ENCODE peak calls at places on chromosomes 3 and 15, in eight cellular contexts. R is OCI-LY7, S is left lung, I is upper lobe of right lung, D is tibial nerve, W is prostate gland, E is BJ, M is HCT116. B is an unnamed sample. For H3K36me3, the result is how much of the 10 kb centered on the place peaks cover.

GRCh38 chr15:69591905-69592508 is 139.4 kb downstream of the RPLP1 start:
- DNase-seq in R (no peak), S (no peak), I (no peak), W (peak), D (no peak), E (no peak), M (no peak), B (no peak)

GRCh38 chr3:49807427-49808114 is 4.5 kb downstream of the INKA1 start:
- DNase-seq in I (no peak), E (no peak), M (no peak), R (peak), S (no peak), W (no peak), D (no peak), B (no peak)

GRCh38 chr3:181782306-181782924 is 70.7 kb downstream of the SOX2 start:
- DNase-seq in D (no peak), W (no peak), I (no peak), S (no peak), E (no peak), M (no peak), R (no peak), B (peak)

GRCh38 chr15:58980351-58980939 is 7.0 kb upstream of the RNF111 start:
- DNase-seq in W (no peak), S (no peak), D (no peak), R (peak), M (peak), I (no peak), E (no peak), B (no peak)

GRCh38 chr3:127478922-127479321 is 111.6 kb downstream of the TPRA1 start:
- DNase-seq in R (no peak), W (no peak), E (no peak), I (peak), D (no peak), M (no peak), S (no peak), B (no peak)

GRCh38 chr15:49558924-49559323 is 61.7 kb downstream of the FAM227B start:
- DNase-seq in M (no peak), R (no peak), E (no peak), S (no peak), W (no peak), D (no peak), I (no peak), B (no peak)

GRCh38 chr3:138118863-138119766 is 3.7 kb upstream of the DZIP1L start:
- DNase-seq in S (peak), R (peak), I (peak), E (no peak), M (peak), W (peak), D (peak), B (peak)

GRCh38 chr3:160143482-160143881 is 81.7 kb upstream of the C3orf80 start:
- DNase-seq in M (no peak), D (no peak), E (no peak), I (no peak), R (no peak), W (no peak), S (no peak), B (no peak)

GRCh38 chr3:50588759-50589433 is 19.6 kb downstream of the HEMK1 start:
- DNase-seq in D (no peak), I (no peak), E (no peak), W (no peak), R (no peak), S (no peak), M (no peak), B (no peak)

GRCh38 chr15:82081904-82082810 is 36.3 kb upstream of the MEX3B start:
- DNase-seq in E (peak), S (peak), M (no peak), W (no peak), R (no peak), I (no peak), D (no peak), B (peak)

GRCh38 chr3:184185461-184186183 is 377 bp upstream of the ABCF3 start:
- DNase-seq in R (peak), E (peak), S (peak), M (peak), W (peak), I (peak), D (peak), B (peak)

GRCh38 chr3:184184546-184185234 is 1.3 kb upstream of the ABCF3 start:
- DNase-seq in I (no peak), D (no peak), E (no peak), W (no peak), S (no peak), M (no peak), R (no peak), B (no peak)

GRCh38 chr3:184186184-184186901 is at the start of gene ABCF3:
- DNase-seq in I (peak), S (no peak), W (no peak), D (no peak), E (no peak), M (no peak), R (peak), B (no peak)

GRCh38 chr3:184188080-184188479 is 2.1 kb downstream of the ABCF3 start:
- DNase-seq in W (no peak), R (no peak), E (no peak), M (no peak), I (no peak), D (no peak), S (no peak), B (no peak)

GRCh38 chr3:184186902-184187207 is 856 bp downstream of the ABCF3 start:
- DNase-seq in S (no peak), W (no peak), M (no peak), D (no peak), I (no peak), R (no peak), E (no peak), B (no peak)
- H3K36me3 ChIP-seq in S (under half), W (under half), M (under half), D (under half), I (half or more), R (half or more), E (under half), B (half or more)

GRCh38 chr3:61866143-61866542 is 304.8 kb downstream of the PTPRG start:
- DNase-seq in W (no peak), M (no peak), D (no peak), S (no peak), I (no peak), E (no peak), R (no peak), B (no peak)

GRCh38 chr3:61866961-61867461 is 305.6 kb downstream of the PTPRG start:
- DNase-seq in E (no peak), W (no peak), I (no peak), M (no peak), S (no peak), R (no peak), D (no peak), B (no peak)

GRCh38 chr3:61865466-61865865 is 304.1 kb downstream of the PTPRG start:
- DNase-seq in R (no peak), S (no peak), E (no peak), M (no peak), W (no peak), D (no peak), I (no peak), B (no peak)

GRCh38 chr3:61869378-61869777 is 308.0 kb downstream of the PTPRG start:
- DNase-seq in S (no peak), R (no peak), E (no peak), I (no peak), W (no peak), M (no peak), D (no peak), B (no peak)

GRCh38 chr3:61868499-61868898 is 307.1 kb downstream of the PTPRG start:
- DNase-seq in W (no peak), I (no peak), R (no peak), S (no peak), E (no peak), M (no peak), D (no peak), B (no peak)
- H3K36me3 ChIP-seq in W (under half), I (under half), R (under half), S (under half), E (under half), M (under half), D (under half), B (under half)

GRCh38 chr3:120402257-120402656 is 48.5 kb downstream of the FSTL1 start:
- DNase-seq in I (no peak), W (no peak), M (no peak), R (no peak), D (no peak), E (no peak), S (no peak), B (no peak)
- H3K36me3 ChIP-seq in I (half or more), W (under half), M (under half), R (under half), D (under half), E (half or more), S (under half), B (half or more)

GRCh38 chr3:69048990-69049389 is 3.1 kb downstream of the TMF1 start:
- DNase-seq in I (no peak), E (no peak), M (no peak), S (no peak), R (no peak), W (no peak), D (no peak), B (no peak)

DNA sequence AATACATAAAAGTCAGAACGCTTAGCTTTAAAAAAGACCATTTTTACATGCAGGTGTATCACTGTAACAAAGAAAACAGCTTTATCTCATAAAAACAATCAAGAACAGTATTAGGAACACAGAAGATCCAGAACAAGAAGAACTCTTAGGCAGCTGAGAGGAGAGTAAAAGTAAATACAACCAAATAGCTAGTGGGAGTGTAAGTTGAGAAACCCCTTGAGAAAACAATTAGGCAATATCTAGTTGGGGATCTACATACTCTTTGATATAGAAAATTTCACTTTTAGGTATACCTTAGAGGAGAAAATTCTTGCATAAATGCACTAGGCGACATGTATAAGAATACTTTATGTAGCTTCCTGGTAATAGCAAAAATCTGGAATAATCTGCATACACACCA is 7.5 kb downstream of the TMF1 start:
- DNase-seq in W (no peak), R (no peak), E (no peak), M (no peak), I (no peak), D (no peak), S (no peak), B (no peak)
- H3K36me3 ChIP-seq in W (under half), R (half or more), E (under half), M (half or more), I (half or more), D (under half), S (under half), B (half or more)

DNA sequence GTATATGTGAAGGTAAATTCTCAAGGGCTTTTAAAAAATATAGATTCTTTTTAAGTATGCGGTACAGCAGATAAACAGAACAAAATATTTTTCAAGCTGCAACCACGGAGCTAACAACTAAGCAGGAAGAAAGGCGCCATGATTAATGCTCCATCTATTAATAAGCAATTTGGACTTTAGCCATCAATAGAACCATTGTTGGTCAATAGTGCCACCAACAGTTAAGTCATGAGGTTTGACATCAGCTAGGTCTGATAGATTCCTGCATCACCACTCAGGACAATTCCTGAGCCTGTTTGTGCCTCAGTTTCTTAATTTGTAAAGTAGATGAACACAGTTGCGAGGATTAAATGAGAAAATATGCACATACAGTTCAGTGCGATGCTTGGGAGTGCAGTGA is 65.1 kb upstream of the FAM3D start:
- DNase-seq in R (no peak), S (no peak), M (no peak), E (no peak), W (no peak), I (no peak), D (no peak), B (no peak)
- H3K36me3 ChIP-seq in R (under half), S (under half), M (under half), E (under half), W (under half), I (under half), D (under half), B (under half)

GRCh38 chr3:36846406-36846805 is 82.1 kb upstream of the DCLK3 start:
- DNase-seq in R (no peak), E (no peak), I (no peak), D (no peak), S (no peak), M (no peak), W (no peak), B (no peak)

GRCh38 chr3:36852071-36852470 is 87.7 kb upstream of the DCLK3 start:
- DNase-seq in E (no peak), D (no peak), S (no peak), R (no peak), M (no peak), I (no peak), W (no peak), B (no peak)

DNA sequence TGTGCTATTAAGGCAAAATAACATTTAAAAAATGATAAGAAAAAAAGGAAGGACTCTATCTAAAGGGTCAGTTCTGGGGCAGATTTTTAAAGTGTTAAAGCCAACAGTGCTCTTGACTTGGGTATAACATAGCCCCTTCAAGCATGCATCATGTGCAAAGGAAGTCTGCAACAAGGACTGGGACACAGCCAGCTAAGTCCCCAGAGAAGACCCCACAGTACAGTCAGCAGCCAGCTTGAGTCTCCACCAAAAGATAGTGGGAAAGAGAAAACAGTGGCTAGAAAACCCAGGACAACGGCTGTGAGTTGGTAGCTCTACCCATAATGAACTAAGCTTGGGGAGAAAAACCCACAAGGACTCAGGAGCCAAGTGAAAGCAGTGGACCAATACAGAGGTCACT is 86.4 kb upstream of the DCLK3 start:
- DNase-seq in R (no peak), W (no peak), D (no peak), M (no peak), I (no peak), E (no peak), S (no peak), B (no peak)
- H3K36me3 ChIP-seq in R (half or more), W (under half), D (under half), M (under half), I (half or more), E (under half), S (under half), B (under half)

GRCh38 chr3:37016903-37017302 is 23.6 kb downstream of the MLH1 start:
- DNase-seq in D (no peak), M (no peak), R (no peak), S (no peak), E (no peak), I (no peak), W (no peak), B (no peak)

GRCh38 chr3:37015631-37016030 is 22.3 kb downstream of the MLH1 start:
- DNase-seq in D (no peak), M (no peak), E (no peak), R (no peak), S (no peak), W (no peak), I (no peak), B (no peak)

GRCh38 chr3:37014620-37015019 is 21.3 kb downstream of the MLH1 start:
- DNase-seq in R (no peak), E (no peak), M (no peak), D (no peak), S (no peak), I (no peak), W (no peak), B (no peak)

DNA sequence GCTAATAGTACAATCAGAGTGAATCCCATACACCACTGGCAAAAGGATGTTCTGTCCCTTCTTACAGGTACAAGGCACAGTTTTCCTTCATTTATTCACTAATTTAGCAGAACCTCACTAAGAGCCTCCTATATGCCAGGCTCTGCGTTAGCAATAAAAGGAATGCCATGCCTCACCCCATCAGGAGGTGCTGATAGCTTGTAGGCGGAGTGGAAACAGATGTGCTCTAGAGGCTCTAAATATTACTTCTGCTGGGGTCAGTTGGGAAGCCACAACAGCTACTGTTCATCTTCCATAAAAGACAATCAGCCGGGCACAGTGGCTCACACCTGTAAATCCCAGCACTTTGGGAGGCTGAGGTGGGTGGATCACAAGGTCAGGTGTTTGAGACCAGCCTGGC is 24.4 kb downstream of the MLH1 start:
- DNase-seq in E (no peak), R (no peak), S (no peak), W (no peak), D (no peak), M (no peak), I (no peak), B (no peak)
- H3K36me3 ChIP-seq in E (under half), R (half or more), S (under half), W (under half), D (under half), M (under half), I (half or more), B (half or more)

GRCh38 chr15:80180986-80181385 is 28.2 kb downstream of the FAH start:
- DNase-seq in S (no peak), I (no peak), R (no peak), W (no peak), D (no peak), E (no peak), M (no peak), B (no peak)
- H3K36me3 ChIP-seq in S (under half), I (half or more), R (under half), W (under half), D (under half), E (under half), M (under half), B (under half)

GRCh38 chr15:74802290-74802689 is 10.3 kb upstream of the LMAN1L start:
- DNase-seq in W (no peak), E (no peak), I (no peak), S (no peak), D (no peak), M (no peak), R (no peak), B (no peak)

GRCh38 chr15:74801311-74801997 is 11.2 kb upstream of the LMAN1L start:
- DNase-seq in I (no peak), S (no peak), R (no peak), E (no peak), D (no peak), M (no peak), W (no peak), B (no peak)

GRCh38 chr15:74799255-74799842 is 13.3 kb upstream of the LMAN1L start:
- DNase-seq in I (no peak), D (no peak), W (no peak), R (peak), M (no peak), S (no peak), E (no peak), B (no peak)

GRCh38 chr15:74799843-74800558 is 12.6 kb upstream of the LMAN1L start:
- DNase-seq in S (peak), W (peak), I (peak), E (no peak), D (peak), R (peak), M (peak), B (no peak)

GRCh38 chr15:74800559-74801094 is 12.0 kb upstream of the LMAN1L start:
- DNase-seq in W (no peak), M (no peak), E (no peak), S (no peak), I (no peak), D (no peak), R (no peak), B (no peak)
- H3K36me3 ChIP-seq in W (under half), M (under half), E (under half), S (under half), I (half or more), D (under half), R (half or more), B (half or more)